ENCODE peak calls at places on chromosomes 3 and 15, in five cellular contexts. I, T, K, U and W are unnamed samples. For H3K27me3 and H3K36me3, the result is how much of the 10 kb centered on the place peaks cover.

GRCh38 chr15:31337352-31338031 is 10.9 kb downstream of the KLF13 start:
- DNase-seq in I (no peak), T (no peak), K (peak), U (no peak), W (no peak)

GRCh38 chr3:100183608-100184125 is 69.4 kb upstream of the FILIP1L start:
- DNase-seq in I (peak), T (no peak), K (no peak), U (no peak), W (no peak)

GRCh38 chr3:27114684-27115083 is 254.5 kb downstream of the NEK10 start:
- DNase-seq in I (no peak), T (no peak), K (no peak), U (no peak), W (peak)

GRCh38 chr15:29126208-29126536 is 143.4 kb downstream of the NSMCE3 start:
- DNase-seq in I (no peak), T (no peak), K (no peak), U (no peak), W (no peak)

GRCh38 chr15:29064290-29064689 is 178.5 kb downstream of the APBA2 start:
- DNase-seq in I (peak), T (no peak), K (no peak), U (no peak), W (no peak)

GRCh38 chr15:70512772-70513362 is 250.5 kb downstream of the UACA start:
- DNase-seq in I (peak), T (peak), K (peak), U (no peak), W (peak)

GRCh38 chr3:9715764-9716437 is 12.3 kb downstream of the CPNE9 start:
- DNase-seq in I (peak), T (peak), K (peak), U (peak), W (peak)

GRCh38 chr3:100149713-100150112 is 35.4 kb upstream of the FILIP1L start:
- DNase-seq in I (no peak), T (no peak), K (no peak), U (no peak), W (no peak)

GRCh38 chr3:58121183-58121582 is 89.6 kb downstream of the DNASE1L3 start:
- DNase-seq in I (no peak), T (no peak), K (no peak), U (no peak), W (no peak)

GRCh38 chr3:197701851-197702250 is 34.9 kb downstream of the RUBCN start:
- DNase-seq in I (no peak), T (no peak), K (no peak), U (no peak), W (no peak)

GRCh38 chr3:45979378-45979777 is 16.2 kb downstream of the FYCO1 start:
- DNase-seq in I (no peak), T (no peak), K (no peak), U (no peak), W (no peak)

GRCh38 chr3:55723653-55724406 is 236.7 kb upstream of the WNT5A start:
- DNase-seq in I (peak), T (no peak), K (no peak), U (no peak), W (no peak)

GRCh38 chr3:4994144-4994730 is 15.0 kb downstream of the BHLHE40 start:
- DNase-seq in I (no peak), T (no peak), K (no peak), U (no peak), W (peak)

GRCh38 chr3:44914936-44915335 is 40.5 kb downstream of the TGM4 start:
- DNase-seq in I (peak), T (peak), K (no peak), U (no peak), W (no peak)

GRCh38 chr3:127158614-127159221 is 34.2 kb upstream of the PRR23E start:
- DNase-seq in I (peak), T (peak), K (peak), U (no peak), W (no peak)

GRCh38 chr3:114879059-114880031 is 267.7 kb downstream of the ZBTB20 start:
- DNase-seq in I (no peak), T (no peak), K (no peak), U (no peak), W (peak)

GRCh38 chr15:76812381-76812780 is 92.8 kb downstream of the SCAPER start:
- DNase-seq in I (no peak), T (no peak), K (no peak), U (no peak), W (no peak)

GRCh38 chr3:65811050-65811766 is 227.5 kb downstream of the MAGI1 start:
- DNase-seq in I (no peak), T (no peak), K (no peak), U (no peak), W (no peak)

GRCh38 chr3:3707858-3708768 is 91.1 kb upstream of the LRRN1 start:
- DNase-seq in I (peak), T (peak), K (no peak), U (no peak), W (peak)

GRCh38 chr3:129837057-129837631 is 56.4 kb downstream of the TMCC1 start:
- DNase-seq in I (peak), T (no peak), K (no peak), U (no peak), W (no peak)

GRCh38 chr15:65377105-65377975 is 462 bp downstream of the IGDCC3 start:
- DNase-seq in I (peak), T (peak), K (no peak), U (no peak), W (no peak)

GRCh38 chr3:66989241-66989640 is 8.9 kb upstream of the KBTBD8 start:
- DNase-seq in I (peak), T (peak), K (no peak), U (no peak), W (no peak)

GRCh38 chr3:57787867-57788623 is 31.9 kb downstream of the SLMAP start:
- DNase-seq in I (no peak), T (no peak), K (no peak), U (no peak), W (no peak)

GRCh38 chr3:5038243-5038642 is 59.0 kb downstream of the BHLHE40 start:
- DNase-seq in I (no peak), T (no peak), K (no peak), U (no peak), W (no peak)

GRCh38 chr3:15011174-15011573 is 53.9 kb downstream of the MRPS25 start:
- DNase-seq in I (no peak), T (no peak), K (no peak), U (no peak), W (peak)

GRCh38 chr15:51842265-51842664 is 12.8 kb downstream of the TMOD3 start:
- DNase-seq in I (no peak), T (no peak), K (no peak), U (no peak), W (no peak)

GRCh38 chr3:72494076-72495000 is 353.9 kb downstream of the SHQ1 start:
- DNase-seq in I (no peak), T (no peak), K (peak), U (no peak), W (no peak)

GRCh38 chr15:95141486-95141885 is 910.1 kb downstream of the MCTP2 start:
- DNase-seq in I (no peak), T (no peak), K (no peak), U (no peak), W (peak)

GRCh38 chr15:73010154-73011152 is 41.8 kb upstream of the NEO1 start:
- DNase-seq in I (no peak), T (no peak), K (no peak), U (no peak), W (peak)

GRCh38 chr3:102514241-102514640 is 79.4 kb downstream of the ZPLD1 start:
- DNase-seq in I (no peak), T (no peak), K (no peak), U (no peak), W (no peak)

GRCh38 chr3:134369231-134369741 is 5.0 kb downstream of the AMOTL2 start:
- DNase-seq in I (no peak), T (no peak), K (no peak), U (no peak), W (no peak)

GRCh38 chr15:56817266-56817665 is 84.0 kb upstream of the ZNF280D start:
- DNase-seq in I (peak), T (peak), K (no peak), U (no peak), W (peak)

GRCh38 chr15:81092559-81092902 is 41.5 kb upstream of the CFAP161 start:
- DNase-seq in I (no peak), T (no peak), K (no peak), U (no peak), W (no peak)

GRCh38 chr15:59074607-59075006 is 30.3 kb upstream of the CCNB2 start:
- DNase-seq in I (no peak), T (no peak), K (no peak), U (no peak), W (no peak)

GRCh38 chr3:129606522-129607390 is at the start of gene PLXND1:
- DNase-seq in I (peak), T (peak), K (peak), U (peak), W (no peak)

GRCh38 chr3:12838179-12838965 is 3.0 kb downstream of the RPL32 start:
- DNase-seq in I (no peak), T (no peak), K (no peak), U (no peak), W (no peak)

GRCh38 chr3:12841085-12841969 is at the start of gene RPL32:
- DNase-seq in I (peak), T (peak), K (peak), U (peak), W (peak)

GRCh38 chr3:12840591-12841084 is 727 bp downstream of the RPL32 start:
- DNase-seq in I (no peak), T (no peak), K (no peak), U (no peak), W (peak)

GRCh38 chr3:12842469-12842868 is 1.1 kb upstream of the RPL32 start:
- DNase-seq in I (no peak), T (no peak), K (no peak), U (no peak), W (no peak)

GRCh38 chr3:12841970-12842328 is 584 bp upstream of the RPL32 start:
- DNase-seq in I (no peak), T (no peak), K (no peak), U (no peak), W (no peak)
- TF ChIP-seq CTCF in I (no peak), T (no peak), K (no peak), U (no peak), W (no peak)

GRCh38 chr3:128475355-128475754 is 8.7 kb upstream of the DNAJB8 start:
- DNase-seq in I (no peak), T (no peak), K (no peak), U (no peak), W (no peak)

GRCh38 chr3:128473737-128474136 is 7.0 kb upstream of the DNAJB8 start:
- DNase-seq in I (no peak), T (no peak), K (no peak), U (no peak), W (no peak)

GRCh38 chr3:128478576-128479506 is 12.2 kb upstream of the DNAJB8 start:
- DNase-seq in I (no peak), T (no peak), K (no peak), U (no peak), W (no peak)

GRCh38 chr3:128479558-128480086 is 12.9 kb upstream of the DNAJB8 start:
- DNase-seq in I (no peak), T (no peak), K (no peak), U (no peak), W (no peak)

DNA sequence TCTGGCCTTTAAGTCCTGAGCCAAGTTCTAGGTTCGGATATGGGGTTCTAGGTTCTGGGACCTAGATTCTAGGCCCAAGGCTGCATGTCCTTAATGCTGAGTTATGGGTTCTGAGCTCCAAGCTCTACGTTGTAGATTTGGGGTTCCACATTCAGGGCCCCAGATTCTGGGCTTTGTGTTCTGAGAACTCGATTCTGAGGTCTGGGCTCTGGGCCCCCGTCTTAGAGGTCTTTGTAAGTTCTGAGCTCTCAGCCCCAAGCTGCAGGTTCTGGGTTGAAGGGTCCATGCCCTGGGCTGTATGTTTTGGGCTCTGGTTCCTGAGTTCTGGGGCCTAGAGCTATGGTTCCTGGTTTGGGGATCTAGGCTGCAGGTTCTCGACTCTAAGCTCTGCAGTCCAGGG is 10.0 kb upstream of the DNAJB8 start:
- DNase-seq in I (no peak), T (no peak), K (no peak), U (no peak), W (no peak)
- H3K27me3 ChIP-seq in I (half or more), T (half or more), K (half or more), U (under half), W (under half)

GRCh38 chr3:48644898-48645760 is 9.9 kb upstream of the SLC26A6 start:
- DNase-seq in I (no peak), T (no peak), K (no peak), U (no peak), W (no peak)
- H3K36me3 ChIP-seq in I (under half), T (under half), K (under half), U (under half), W (under half)

GRCh38 chr3:138509586-138509985 is 75.2 kb downstream of the ESYT3 start:
- DNase-seq in I (no peak), T (no peak), K (no peak), U (no peak), W (peak)

GRCh38 chr3:138513073-138513843 is 78.8 kb downstream of the ESYT3 start:
- DNase-seq in I (peak), T (no peak), K (no peak), U (no peak), W (no peak)

GRCh38 chr3:138511990-138512389 is 77.6 kb downstream of the ESYT3 start:
- DNase-seq in I (no peak), T (no peak), K (no peak), U (no peak), W (no peak)

DNA sequence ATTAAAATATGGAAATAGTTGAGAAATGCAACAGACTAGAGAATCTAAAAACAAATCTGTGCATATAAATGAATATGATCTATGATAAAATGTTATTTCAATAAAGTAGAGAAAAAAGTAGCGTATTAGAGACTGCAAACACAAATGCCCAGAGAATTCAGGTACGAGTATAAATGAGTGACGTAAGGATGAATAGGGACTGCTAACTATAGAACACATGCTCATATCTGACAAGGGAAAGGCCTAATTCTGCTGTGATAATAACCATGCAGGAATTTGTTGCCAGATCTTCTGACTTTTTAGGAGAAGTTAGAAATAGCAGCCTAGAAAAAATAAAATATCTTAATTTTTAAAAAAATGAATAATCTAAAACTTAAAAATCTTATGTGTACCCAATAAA is 73.1 kb downstream of the ESYT3 start:
- DNase-seq in I (no peak), T (no peak), K (no peak), U (no peak), W (no peak)
- TF ChIP-seq CTCF in I (no peak), T (no peak), K (no peak), U (no peak), W (no peak)

GRCh38 chr3:54126551-54126950 is 4.2 kb downstream of the CACNA2D3 start:
- DNase-seq in I (no peak), T (no peak), K (no peak), U (no peak), W (no peak)
- H3K27me3 ChIP-seq in I (under half), T (half or more), K (half or more), U (under half), W (under half)

GRCh38 chr15:50471072-50471471 is 46.9 kb downstream of the USP8 start:
- DNase-seq in I (no peak), T (no peak), K (no peak), U (no peak), W (no peak)

GRCh38 chr15:50476143-50476542 is 51.9 kb downstream of the USP8 start:
- DNase-seq in I (no peak), T (no peak), K (no peak), U (no peak), W (no peak)
- H3K36me3 ChIP-seq in I (under half), T (under half), K (half or more), U (under half), W (under half)

DNA sequence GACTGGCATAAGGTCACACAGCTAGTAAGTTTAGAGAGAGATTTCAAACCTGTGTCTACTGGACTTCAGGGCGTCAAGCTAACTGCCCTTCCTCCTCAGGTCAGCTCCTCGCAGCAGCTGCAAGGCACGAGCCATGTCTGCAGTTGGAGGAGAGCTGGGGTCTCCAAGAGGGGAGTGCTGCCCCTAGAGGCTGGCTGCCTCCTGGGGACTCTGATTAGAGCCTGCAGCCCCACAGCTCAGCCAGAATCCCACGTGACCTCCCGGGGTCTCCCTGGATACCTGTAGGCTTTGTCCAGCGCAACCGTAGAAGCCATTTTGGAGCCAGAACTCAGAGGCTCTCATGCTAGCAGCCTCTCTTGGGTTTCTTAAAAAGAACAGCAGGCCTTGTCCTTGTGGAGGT is 15.0 kb downstream of the SLC6A1 start:
- DNase-seq in I (peak), T (peak), K (no peak), U (no peak), W (no peak)
- TF ChIP-seq CTCF in I (peak), T (peak), K (no peak), U (no peak), W (no peak)